ENCODE peak calls at places on chromosomes 16 and 17, in five cellular contexts. One of them, this sample, is unnamed.
A peak's percentile ranks its signal among the peaks of the same experiment; 100 is the strongest.

GRCh38 chr16:82864332-82865040 is 237.7 kb downstream of the CDH13 start:
- DNase-seq in upper lobe of right lung: no peak
- DNase-seq in right cardiac atrium: no peak
- DNase-seq in fibroblast of lung: no peak
- DNase-seq in spleen: no peak
- DNase-seq in this sample: no peak

GRCh38 chr17:34390649-34391048 is 27.6 kb upstream of the CCL1 start:
- DNase-seq in upper lobe of right lung: no peak
- DNase-seq in right cardiac atrium: no peak
- DNase-seq in fibroblast of lung: no peak
- DNase-seq in spleen: no peak
- DNase-seq in this sample: no peak

GRCh38 chr16:67801889-67802288 is 4.5 kb downstream of the RANBP10 start:
- DNase-seq in upper lobe of right lung: no peak
- DNase-seq in right cardiac atrium: no peak
- DNase-seq in fibroblast of lung: no peak
- DNase-seq in spleen: peak; percentile 80
- DNase-seq in this sample: no peak

GRCh38 chr17:11144358-11145233 is 96.4 kb upstream of the SHISA6 start:
- DNase-seq in upper lobe of right lung: no peak
- DNase-seq in right cardiac atrium: peak; percentile 28
- DNase-seq in fibroblast of lung: peak; percentile 33
- DNase-seq in spleen: no peak
- DNase-seq in this sample: no peak

GRCh38 chr16:17305694-17306093 is 165.1 kb downstream of the XYLT1 start:
- DNase-seq in upper lobe of right lung: no peak
- DNase-seq in right cardiac atrium: no peak
- DNase-seq in fibroblast of lung: no peak
- DNase-seq in spleen: no peak
- DNase-seq in this sample: no peak

GRCh38 chr16:12767897-12768296 is 35.8 kb downstream of the CPPED1 start:
- DNase-seq in upper lobe of right lung: no peak
- DNase-seq in right cardiac atrium: no peak
- DNase-seq in fibroblast of lung: no peak
- DNase-seq in spleen: no peak
- DNase-seq in this sample: no peak

GRCh38 chr17:80175411-80175810 is 5.6 kb downstream of the CARD14 start:
- DNase-seq in upper lobe of right lung: no peak
- DNase-seq in right cardiac atrium: no peak
- DNase-seq in fibroblast of lung: peak; percentile 27
- DNase-seq in spleen: no peak
- DNase-seq in this sample: peak; percentile 84

GRCh38 chr17:12744298-12744697 is 45.0 kb upstream of the ARHGAP44 start:
- DNase-seq in upper lobe of right lung: no peak
- DNase-seq in right cardiac atrium: no peak
- DNase-seq in fibroblast of lung: peak; percentile 14
- DNase-seq in spleen: peak; percentile 58
- DNase-seq in this sample: no peak

GRCh38 chr17:28916302-28916934 is 13.5 kb upstream of the DHRS13 start:
- DNase-seq in upper lobe of right lung: peak; percentile 69
- DNase-seq in right cardiac atrium: no peak
- DNase-seq in fibroblast of lung: peak; percentile 61
- DNase-seq in spleen: no peak
- DNase-seq in this sample: no peak

GRCh38 chr16:87437911-87438610 is 45.9 kb downstream of the MAP1LC3B start:
- DNase-seq in upper lobe of right lung: no peak
- DNase-seq in right cardiac atrium: no peak
- DNase-seq in fibroblast of lung: peak; percentile 56
- DNase-seq in spleen: no peak
- DNase-seq in this sample: no peak

GRCh38 chr17:30236297-30236624 is 764 bp upstream of the SLC6A4 start:
- DNase-seq in upper lobe of right lung: no peak
- DNase-seq in right cardiac atrium: no peak
- DNase-seq in fibroblast of lung: no peak
- DNase-seq in spleen: peak; percentile 40
- DNase-seq in this sample: no peak

GRCh38 chr16:22428654-22429053 is 54.2 kb upstream of the CDR2 start:
- DNase-seq in upper lobe of right lung: no peak
- DNase-seq in right cardiac atrium: no peak
- DNase-seq in fibroblast of lung: no peak
- DNase-seq in spleen: no peak
- DNase-seq in this sample: no peak

GRCh38 chr17:68807998-68808772 is 147.0 kb downstream of the ABCA8 start:
- DNase-seq in upper lobe of right lung: no peak
- DNase-seq in right cardiac atrium: no peak
- DNase-seq in fibroblast of lung: no peak
- DNase-seq in spleen: no peak
- DNase-seq in this sample: no peak

GRCh38 chr17:32482568-32483320 is 4.0 kb upstream of the CDK5R1 start:
- DNase-seq in upper lobe of right lung: peak; percentile 21
- DNase-seq in right cardiac atrium: no peak
- DNase-seq in fibroblast of lung: no peak
- DNase-seq in spleen: peak; percentile 57
- DNase-seq in this sample: peak; percentile 29

GRCh38 chr17:75914643-75915265 is 10.1 kb upstream of the MRPL38 start:
- DNase-seq in upper lobe of right lung: no peak
- DNase-seq in right cardiac atrium: no peak
- DNase-seq in fibroblast of lung: no peak
- DNase-seq in spleen: no peak
- DNase-seq in this sample: no peak

GRCh38 chr17:82313195-82314011 is 4.0 kb downstream of the CD7 start:
- DNase-seq in upper lobe of right lung: no peak
- DNase-seq in right cardiac atrium: no peak
- DNase-seq in fibroblast of lung: no peak
- DNase-seq in spleen: no peak
- DNase-seq in this sample: no peak

GRCh38 chr17:76121932-76122383 is 18.4 kb upstream of the EXOC7 start:
- DNase-seq in upper lobe of right lung: no peak
- DNase-seq in right cardiac atrium: no peak
- DNase-seq in fibroblast of lung: no peak
- DNase-seq in spleen: peak; percentile 82
- DNase-seq in this sample: no peak

GRCh38 chr16:85390511-85391174 is 222.5 kb upstream of the GSE1 start:
- DNase-seq in upper lobe of right lung: peak; percentile 74
- DNase-seq in right cardiac atrium: peak; percentile 89
- DNase-seq in fibroblast of lung: peak; percentile 94
- DNase-seq in spleen: peak; percentile 77
- DNase-seq in this sample: peak; percentile 87

GRCh38 chr17:61340431-61340830 is 59.2 kb upstream of the TBX2 start:
- DNase-seq in upper lobe of right lung: no peak
- DNase-seq in right cardiac atrium: no peak
- DNase-seq in fibroblast of lung: no peak
- DNase-seq in spleen: no peak
- DNase-seq in this sample: no peak

GRCh38 chr16:55047903-55048497 is 117.3 kb downstream of the IRX5 start:
- DNase-seq in upper lobe of right lung: no peak
- DNase-seq in right cardiac atrium: no peak
- DNase-seq in fibroblast of lung: no peak
- DNase-seq in spleen: no peak
- DNase-seq in this sample: no peak

GRCh38 chr17:4764612-4765011 is 7.1 kb upstream of the TM4SF5 start:
- DNase-seq in upper lobe of right lung: no peak
- DNase-seq in right cardiac atrium: no peak
- DNase-seq in fibroblast of lung: no peak
- DNase-seq in spleen: no peak
- DNase-seq in this sample: no peak

GRCh38 chr17:37781451-37781850 is 36.6 kb upstream of the HNF1B start:
- DNase-seq in upper lobe of right lung: no peak
- DNase-seq in right cardiac atrium: no peak
- DNase-seq in fibroblast of lung: no peak
- DNase-seq in spleen: no peak
- DNase-seq in this sample: no peak

GRCh38 chr17:57959929-57960328 is 4.7 kb upstream of the CUEDC1 start:
- DNase-seq in upper lobe of right lung: no peak
- DNase-seq in right cardiac atrium: no peak
- DNase-seq in fibroblast of lung: no peak
- DNase-seq in spleen: no peak
- DNase-seq in this sample: no peak

GRCh38 chr17:32126746-32127145 is 15.6 kb upstream of the RHOT1 start:
- DNase-seq in upper lobe of right lung: no peak
- DNase-seq in right cardiac atrium: no peak
- DNase-seq in fibroblast of lung: no peak
- DNase-seq in spleen: no peak
- DNase-seq in this sample: no peak

GRCh38 chr16:11556945-11557720 is 29.6 kb downstream of the LITAF start:
- DNase-seq in upper lobe of right lung: no peak
- DNase-seq in right cardiac atrium: no peak
- DNase-seq in fibroblast of lung: no peak
- DNase-seq in spleen: peak; percentile 51
- DNase-seq in this sample: peak; percentile 27

GRCh38 chr17:81348097-81349055 is 46.9 kb upstream of the BAHCC1 start:
- DNase-seq in upper lobe of right lung: peak; percentile 86
- DNase-seq in right cardiac atrium: no peak
- DNase-seq in fibroblast of lung: no peak
- DNase-seq in spleen: no peak
- DNase-seq in this sample: no peak

GRCh38 chr16:16100631-16101030 is 122.7 kb downstream of the ABCC6 start:
- DNase-seq in upper lobe of right lung: no peak
- DNase-seq in right cardiac atrium: no peak
- DNase-seq in fibroblast of lung: no peak
- DNase-seq in spleen: no peak
- DNase-seq in this sample: no peak

GRCh38 chr17:73357318-73357717 is 45.5 kb upstream of the CDC42EP4 start:
- DNase-seq in upper lobe of right lung: no peak
- DNase-seq in right cardiac atrium: no peak
- DNase-seq in fibroblast of lung: no peak
- DNase-seq in spleen: no peak
- DNase-seq in this sample: no peak

GRCh38 chr16:7325835-7326234 is 6.8 kb upstream of the RBFOX1 start:
- DNase-seq in upper lobe of right lung: no peak
- DNase-seq in right cardiac atrium: no peak
- DNase-seq in fibroblast of lung: no peak
- DNase-seq in spleen: no peak
- DNase-seq in this sample: no peak

GRCh38 chr16:68984467-68984866 is 121.0 kb upstream of the HAS3 start:
- DNase-seq in upper lobe of right lung: no peak
- DNase-seq in right cardiac atrium: no peak
- DNase-seq in fibroblast of lung: no peak
- DNase-seq in spleen: no peak
- DNase-seq in this sample: no peak

GRCh38 chr16:68987734-68988457 is 117.6 kb upstream of the HAS3 start:
- DNase-seq in upper lobe of right lung: no peak
- DNase-seq in right cardiac atrium: no peak
- DNase-seq in fibroblast of lung: no peak
- DNase-seq in spleen: no peak
- DNase-seq in this sample: no peak

GRCh38 chr16:68985855-68986254 is 119.6 kb upstream of the HAS3 start:
- DNase-seq in upper lobe of right lung: no peak
- DNase-seq in right cardiac atrium: no peak
- DNase-seq in fibroblast of lung: peak; percentile 78
- DNase-seq in spleen: no peak
- DNase-seq in this sample: no peak

GRCh38 chr16:68981971-68982370 is 123.5 kb upstream of the HAS3 start:
- DNase-seq in upper lobe of right lung: no peak
- DNase-seq in right cardiac atrium: no peak
- DNase-seq in fibroblast of lung: no peak
- DNase-seq in spleen: no peak
- DNase-seq in this sample: no peak

DNA sequence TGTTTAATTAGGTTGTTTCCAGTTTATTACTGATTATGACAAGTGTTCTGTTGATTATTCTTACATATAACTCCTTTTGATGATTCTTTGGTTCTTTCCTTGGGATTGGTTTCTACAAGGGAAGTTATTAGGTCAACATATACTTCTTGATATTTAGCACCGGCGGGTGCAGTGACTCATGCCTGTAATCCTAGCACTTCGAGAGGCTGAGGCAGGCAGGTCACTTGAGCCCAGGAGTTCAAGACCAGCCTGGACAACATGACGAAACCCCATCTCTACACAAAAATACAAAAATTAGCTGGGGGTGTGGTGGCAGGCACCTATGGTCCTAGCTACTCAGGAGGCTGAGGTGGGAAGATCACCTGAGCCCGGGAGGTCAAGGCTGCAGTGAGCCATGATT is 120.2 kb upstream of the HAS3 start:
- DNase-seq in upper lobe of right lung: no peak
- DNase-seq in right cardiac atrium: no peak
- DNase-seq in fibroblast of lung: peak; percentile 15
- DNase-seq in spleen: no peak
- DNase-seq in this sample: no peak
- H3K9me3 ChIP-seq in upper lobe of right lung: no peaks in the 10 kb centered on the region
- H3K9me3 ChIP-seq in right cardiac atrium: no peaks in the 10 kb centered on the region
- H3K9me3 ChIP-seq in fibroblast of lung: no peaks in the 10 kb centered on the region
- H3K9me3 ChIP-seq in spleen: no peaks in the 10 kb centered on the region
- H3K9me3 ChIP-seq in this sample: no peaks in the 10 kb centered on the region

GRCh38 chr16:46886764-46887523 is 2.8 kb downstream of the GPT2 start:
- DNase-seq in upper lobe of right lung: no peak
- DNase-seq in right cardiac atrium: no peak
- DNase-seq in fibroblast of lung: no peak
- DNase-seq in spleen: no peak
- DNase-seq in this sample: no peak

GRCh38 chr16:46883690-46884512 is at the start of gene GPT2:
- DNase-seq in upper lobe of right lung: peak; percentile 100
- DNase-seq in right cardiac atrium: peak; percentile 99
- DNase-seq in fibroblast of lung: peak; percentile 93
- DNase-seq in spleen: peak; percentile 98
- DNase-seq in this sample: peak; percentile 98

GRCh38 chr16:46887524-46887854 is 3.3 kb downstream of the GPT2 start:
- DNase-seq in upper lobe of right lung: no peak
- DNase-seq in right cardiac atrium: no peak
- DNase-seq in fibroblast of lung: no peak
- DNase-seq in spleen: no peak
- DNase-seq in this sample: no peak

GRCh38 chr16:46884513-46885293 is 541 bp downstream of the GPT2 start:
- DNase-seq in upper lobe of right lung: no peak
- DNase-seq in right cardiac atrium: no peak
- DNase-seq in fibroblast of lung: no peak
- DNase-seq in spleen: peak; percentile 85
- DNase-seq in this sample: no peak

GRCh38 chr16:46885960-46886763 is 2.0 kb downstream of the GPT2 start:
- DNase-seq in upper lobe of right lung: peak; percentile 40
- DNase-seq in right cardiac atrium: peak; percentile 41
- DNase-seq in fibroblast of lung: peak; percentile 56
- DNase-seq in spleen: no peak
- DNase-seq in this sample: no peak
- H3K9me3 ChIP-seq in upper lobe of right lung: no peaks in the 10 kb centered on the region
- H3K9me3 ChIP-seq in right cardiac atrium: no peaks in the 10 kb centered on the region
- H3K9me3 ChIP-seq in fibroblast of lung: no peaks in the 10 kb centered on the region
- H3K9me3 ChIP-seq in spleen: no peaks in the 10 kb centered on the region
- H3K9me3 ChIP-seq in this sample: no peaks in the 10 kb centered on the region

DNA sequence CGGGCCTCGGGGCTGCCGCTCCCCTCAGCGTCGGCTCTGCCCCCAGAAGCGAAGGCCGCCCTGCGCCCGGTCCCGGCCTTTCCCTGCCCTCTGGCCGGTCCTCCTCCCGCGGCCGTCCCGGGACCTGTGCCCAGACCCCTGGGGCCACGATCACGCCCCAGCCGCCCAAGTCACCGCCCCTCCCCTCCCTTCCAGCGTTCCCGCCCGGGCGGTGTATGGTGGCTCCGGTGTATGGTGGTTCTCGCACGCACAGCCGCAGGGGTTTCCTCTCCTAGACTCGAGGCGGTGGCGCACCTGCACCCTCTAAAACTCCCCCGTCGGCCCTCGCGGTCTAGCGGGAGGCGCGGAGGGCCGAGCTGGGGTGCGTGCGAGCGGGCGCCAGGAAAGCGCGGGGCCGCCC is 10.0 kb downstream of the TIGD7 start:
- DNase-seq in upper lobe of right lung: no peak
- DNase-seq in right cardiac atrium: no peak
- DNase-seq in fibroblast of lung: no peak
- DNase-seq in spleen: no peak
- DNase-seq in this sample: no peak
- H3K9me3 ChIP-seq in upper lobe of right lung: peaks cover 78% of the 10 kb centered on the region
- H3K9me3 ChIP-seq in right cardiac atrium: peaks cover 11% of the 10 kb centered on the region
- H3K9me3 ChIP-seq in fibroblast of lung: peaks cover 11% of the 10 kb centered on the region
- H3K9me3 ChIP-seq in spleen: peaks cover 95% of the 10 kb centered on the region
- H3K9me3 ChIP-seq in this sample: peaks cover 74% of the 10 kb centered on the region

GRCh38 chr16:874366-875181 is 74.0 kb upstream of the GNG13 start:
- DNase-seq in upper lobe of right lung: no peak
- DNase-seq in right cardiac atrium: peak; percentile 10
- DNase-seq in fibroblast of lung: no peak
- DNase-seq in spleen: no peak
- DNase-seq in this sample: peak; percentile 69
- H3K9me3 ChIP-seq in upper lobe of right lung: no peaks in the 10 kb centered on the region
- H3K9me3 ChIP-seq in right cardiac atrium: no peaks in the 10 kb centered on the region
- H3K9me3 ChIP-seq in fibroblast of lung: no peaks in the 10 kb centered on the region
- H3K9me3 ChIP-seq in spleen: no peaks in the 10 kb centered on the region
- H3K9me3 ChIP-seq in this sample: no peaks in the 10 kb centered on the region

This sample was measured in kidney.